ENCODE peak calls at places on chromosomes 16 and 17, in six cellular contexts. Z is Panc1, S is H1, T is GM23338, O is esophagus muscularis mucosa, C is sigmoid colon. A is an unnamed sample.

GRCh38 chr17:67059372-67059771 is 15.0 kb downstream of the CACNG1 start:
- DNase-seq in Z (no peak), S (no peak), T (no peak), O (peak; percentile 72), C (no peak), A (no peak)

GRCh38 chr17:79007504-79008381 is 1.8 kb downstream of the CANT1 start:
- DNase-seq in Z (no peak), S (no peak), T (no peak), O (no peak), C (peak; percentile 57), A (no peak)

GRCh38 chr17:81135503-81136283 is 29.6 kb upstream of the PVALEF start:
- DNase-seq in Z (no peak), S (no peak), T (no peak), O (no peak), C (no peak), A (no peak)

GRCh38 chr17:82320956-82321927 is 3.8 kb upstream of the CD7 start:
- DNase-seq in Z (no peak), S (no peak), T (peak; percentile 74), O (no peak), C (no peak), A (peak; percentile 90)

GRCh38 chr17:35084987-35085386 is 21.5 kb upstream of the RFFL start:
- DNase-seq in Z (no peak), S (no peak), T (no peak), O (no peak), C (no peak), A (no peak)

GRCh38 chr17:73492802-73493139 is 151.5 kb downstream of the SDK2 start:
- DNase-seq in Z (no peak), S (no peak), T (peak; percentile 36), O (no peak), C (no peak), A (peak; percentile 54)

GRCh38 chr17:45051060-45051719 is at the start of gene DCAKD:
- DNase-seq in Z (no peak), S (peak; percentile 79), T (peak; percentile 97), O (peak; percentile 94), C (peak; percentile 97), A (peak; percentile 99)

GRCh38 chr17:50148226-50149098 is 2.0 kb downstream of the PPP1R9B start:
- DNase-seq in Z (no peak), S (no peak), T (peak; percentile 40), O (no peak), C (no peak), A (peak; percentile 95)

GRCh38 chr17:76953066-76953465 is 84.9 kb downstream of the MGAT5B start:
- DNase-seq in Z (no peak), S (no peak), T (no peak), O (no peak), C (no peak), A (peak; percentile 33)

GRCh38 chr16:11219188-11219587 is 36.8 kb downstream of the SOCS1 start:
- DNase-seq in Z (no peak), S (no peak), T (no peak), O (no peak), C (no peak), A (no peak)

GRCh38 chr16:84730406-84731106 is 30.8 kb downstream of the USP10 start:
- DNase-seq in Z (no peak), S (no peak), T (peak; percentile 71), O (no peak), C (peak; percentile 87), A (no peak)

GRCh38 chr16:84726670-84727467 is 27.1 kb downstream of the USP10 start:
- DNase-seq in Z (no peak), S (no peak), T (peak; percentile 53), O (no peak), C (peak; percentile 68), A (no peak)

GRCh38 chr16:84726079-84726669 is 26.4 kb downstream of the USP10 start:
- DNase-seq in Z (no peak), S (peak; percentile 36), T (peak; percentile 95), O (peak; percentile 97), C (peak; percentile 95), A (peak; percentile 95)

GRCh38 chr16:84729716-84730320 is 30.0 kb downstream of the USP10 start:
- DNase-seq in Z (no peak), S (no peak), T (no peak), O (no peak), C (no peak), A (no peak)

GRCh38 chr16:84728853-84729424 is 29.1 kb downstream of the USP10 start:
- DNase-seq in Z (no peak), S (no peak), T (no peak), O (no peak), C (no peak), A (no peak)
- H3K27ac ChIP-seq in Z (peak overlapping the region; percentile 98), S (no peak overlapping the region), T (peak overlapping the region; percentile 60), O (no peak overlapping the region), C (peak overlapping the region; percentile 78), A (no peak overlapping the region)

GRCh38 chr16:324201-324450 is 28.4 kb downstream of the AXIN1 start:
- DNase-seq in Z (no peak), S (no peak), T (no peak), O (no peak), C (no peak), A (no peak)

GRCh38 chr16:321532-321931 is 31.0 kb downstream of the AXIN1 start:
- DNase-seq in Z (no peak), S (no peak), T (no peak), O (no peak), C (no peak), A (no peak)

GRCh38 chr16:322476-323143 is 29.9 kb downstream of the AXIN1 start:
- DNase-seq in Z (no peak), S (no peak), T (no peak), O (no peak), C (no peak), A (no peak)

GRCh38 chr16:325375-326155 is 27.0 kb downstream of the AXIN1 start:
- DNase-seq in Z (no peak), S (no peak), T (no peak), O (no peak), C (no peak), A (no peak)

DNA sequence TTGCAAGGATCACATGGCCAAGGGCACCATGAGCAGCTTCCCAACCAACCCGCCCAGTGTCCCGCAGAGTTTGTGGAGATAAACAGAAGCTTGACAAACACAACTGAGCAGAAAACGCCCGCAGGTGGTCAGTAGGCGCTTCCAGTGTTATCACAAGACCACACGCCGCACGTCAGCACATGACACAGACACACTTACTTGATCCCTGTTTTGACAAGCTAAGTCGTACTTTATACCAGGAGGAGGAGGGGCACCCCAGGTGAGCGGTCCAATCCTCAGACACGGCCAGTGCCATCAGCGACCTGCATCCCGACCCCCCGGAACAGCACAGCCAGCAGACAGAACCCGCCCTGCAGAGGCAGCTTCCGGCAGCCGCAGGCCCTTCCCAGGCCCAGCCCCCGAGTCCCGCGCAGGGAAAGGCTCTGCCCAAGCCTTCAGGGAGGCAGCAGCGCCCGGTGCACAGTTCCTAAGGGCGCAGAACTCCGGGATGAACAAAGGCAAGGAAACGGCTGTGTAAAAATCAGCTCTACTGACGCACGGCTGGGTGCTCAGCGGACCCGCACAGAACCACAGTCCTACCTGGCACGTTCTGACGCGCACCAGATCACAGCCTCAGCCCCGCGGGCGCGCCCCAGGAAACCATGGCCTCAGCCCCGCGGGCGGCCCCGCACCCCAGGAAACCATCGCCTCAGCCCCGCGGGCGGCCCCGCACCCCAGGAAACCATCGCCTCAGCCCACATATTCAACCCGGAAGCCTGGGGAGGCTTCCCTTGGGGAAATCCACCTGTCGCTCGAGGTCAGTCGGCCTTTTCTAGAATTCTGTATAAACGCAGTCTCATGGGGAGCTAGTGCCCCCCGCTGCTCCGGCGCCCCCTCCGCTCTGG is 27.8 kb downstream of the AXIN1 start:
- DNase-seq in Z (no peak), S (no peak), T (peak; percentile 70), O (no peak), C (no peak), A (peak; percentile 90)
- TF ChIP-seq POLR2AphosphoS5 in Z (no peak), S (no peak), T (no peak), O (no peak), C (no peak), A (peak; percentile 80)

GRCh38 chr16:57503366-57503765 is 17.1 kb upstream of the DOK4 start:
- DNase-seq in Z (no peak), S (no peak), T (peak; percentile 41), O (no peak), C (peak; percentile 38), A (no peak)

GRCh38 chr16:57507414-57508083 is 21.3 kb upstream of the DOK4 start:
- DNase-seq in Z (no peak), S (no peak), T (peak; percentile 36), O (no peak), C (peak; percentile 41), A (no peak)

GRCh38 chr16:57504001-57504400 is 17.7 kb upstream of the DOK4 start:
- DNase-seq in Z (no peak), S (no peak), T (no peak), O (no peak), C (no peak), A (no peak)

GRCh38 chr16:57504491-57504890 is 18.2 kb upstream of the DOK4 start:
- DNase-seq in Z (no peak), S (no peak), T (no peak), O (no peak), C (no peak), A (no peak)

DNA sequence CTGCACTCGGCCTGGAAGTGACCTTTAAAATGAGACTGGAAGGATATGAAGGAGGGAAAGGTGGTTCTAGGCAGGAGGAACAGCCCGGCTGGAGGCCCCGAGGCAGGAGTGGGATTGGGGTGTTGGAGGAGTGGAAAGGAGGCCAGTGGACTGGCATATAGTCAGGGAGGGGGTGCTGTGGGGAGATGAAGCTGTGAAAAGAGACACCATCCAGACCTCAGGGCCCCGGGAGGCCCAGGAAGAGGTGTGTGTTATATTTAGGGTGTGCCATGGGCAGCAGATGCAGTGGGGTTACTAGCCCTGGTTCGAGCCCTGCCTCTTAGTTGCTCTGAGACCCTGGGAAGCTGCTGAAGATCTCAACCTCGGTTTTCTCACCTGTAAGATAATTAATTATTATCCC is 18.9 kb upstream of the DOK4 start:
- DNase-seq in Z (no peak), S (no peak), T (no peak), O (no peak), C (peak; percentile 24), A (no peak)
- H3K27me3 ChIP-seq in Z (no peaks in the 10 kb centered on the region), S (no peaks in the 10 kb centered on the region), T (no peaks in the 10 kb centered on the region), O (no peaks in the 10 kb centered on the region), C (no peaks in the 10 kb centered on the region), A (no peaks in the 10 kb centered on the region)

GRCh38 chr17:16479264-16479663 is 12.7 kb downstream of the LRRC75A start:
- DNase-seq in Z (no peak), S (no peak), T (no peak), O (no peak), C (no peak), A (no peak)

GRCh38 chr17:16478693-16479092 is 13.3 kb downstream of the LRRC75A start:
- DNase-seq in Z (no peak), S (no peak), T (no peak), O (no peak), C (no peak), A (no peak)

GRCh38 chr17:16477255-16477654 is 14.7 kb downstream of the LRRC75A start:
- DNase-seq in Z (no peak), S (no peak), T (no peak), O (no peak), C (peak; percentile 87), A (no peak)

GRCh38 chr17:16475196-16475704 is 16.7 kb downstream of the LRRC75A start:
- DNase-seq in Z (no peak), S (no peak), T (no peak), O (no peak), C (no peak), A (no peak)

DNA sequence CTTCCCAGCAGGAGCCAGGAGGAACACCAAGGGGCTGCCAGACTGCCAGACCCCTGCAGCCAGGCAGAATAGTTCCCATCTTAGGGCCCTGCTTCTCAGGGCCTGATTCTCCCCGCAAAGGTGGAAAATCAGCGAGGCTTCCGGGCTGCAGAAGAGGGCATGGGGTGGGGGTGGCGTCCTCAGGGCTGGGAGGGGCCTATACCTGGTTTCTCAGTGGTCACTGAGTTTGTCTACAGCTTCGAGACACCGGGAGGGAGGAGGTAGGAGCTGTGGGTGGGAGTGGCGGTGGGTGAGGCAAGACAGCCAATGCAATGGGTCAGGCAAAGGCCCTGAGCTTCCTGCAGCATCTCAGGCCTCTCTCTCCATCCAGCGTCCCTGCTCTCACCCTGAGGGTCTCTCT is 14.3 kb downstream of the LRRC75A start:
- DNase-seq in Z (no peak), S (no peak), T (no peak), O (no peak), C (no peak), A (no peak)
- H3K27ac ChIP-seq in Z (no peak overlapping the region), S (no peak overlapping the region), T (no peak overlapping the region), O (peak overlapping the region; percentile 52), C (peak overlapping the region; percentile 79), A (peak overlapping the region; percentile 79)